ENCODE peak calls at places on chromosomes 16 and 17, in seven cellular contexts. One of them, this sample, is unnamed.

GRCh38 chr17:51391992-51392654 is 131.8 kb downstream of the UTP18 start:
- DNase-seq in heart left ventricle: no peak
- DNase-seq in H9: peak
- DNase-seq in hepatocyte: peak
- DNase-seq in HCT116: peak
- DNase-seq in neural progenitor cell: no peak
- DNase-seq in testis: no peak
- DNase-seq in this sample: no peak

GRCh38 chr16:68800257-68800875 is 43.0 kb upstream of the TANGO6 start:
- DNase-seq in heart left ventricle: peak
- DNase-seq in H9: peak
- DNase-seq in hepatocyte: peak
- DNase-seq in HCT116: peak
- DNase-seq in neural progenitor cell: peak
- DNase-seq in testis: peak
- DNase-seq in this sample: no peak

GRCh38 chr17:82202981-82203380 is 9.7 kb downstream of the CCDC57 start:
- DNase-seq in heart left ventricle: no peak
- DNase-seq in H9: no peak
- DNase-seq in hepatocyte: no peak
- DNase-seq in HCT116: no peak
- DNase-seq in neural progenitor cell: no peak
- DNase-seq in testis: no peak
- DNase-seq in this sample: no peak

GRCh38 chr17:82301300-82301915 is 16.0 kb downstream of the CD7 start:
- DNase-seq in heart left ventricle: no peak
- DNase-seq in H9: no peak
- DNase-seq in hepatocyte: no peak
- DNase-seq in HCT116: no peak
- DNase-seq in neural progenitor cell: no peak
- DNase-seq in testis: no peak
- DNase-seq in this sample: no peak

GRCh38 chr16:1408171-1408837 is 6.2 kb downstream of the UNKL start:
- DNase-seq in heart left ventricle: peak
- DNase-seq in H9: peak
- DNase-seq in hepatocyte: peak
- DNase-seq in HCT116: peak
- DNase-seq in neural progenitor cell: peak
- DNase-seq in testis: peak
- DNase-seq in this sample: peak

GRCh38 chr17:29168079-29168758 is 12.0 kb downstream of the MYO18A start:
- DNase-seq in heart left ventricle: peak
- DNase-seq in H9: no peak
- DNase-seq in hepatocyte: no peak
- DNase-seq in HCT116: no peak
- DNase-seq in neural progenitor cell: no peak
- DNase-seq in testis: no peak
- DNase-seq in this sample: no peak

GRCh38 chr17:36899250-36900129 is 37.8 kb upstream of the LHX1 start:
- DNase-seq in heart left ventricle: no peak
- DNase-seq in H9: peak
- DNase-seq in hepatocyte: no peak
- DNase-seq in HCT116: no peak
- DNase-seq in neural progenitor cell: peak
- DNase-seq in testis: no peak
- DNase-seq in this sample: no peak

GRCh38 chr16:85632709-85633437 is 19.8 kb downstream of the GSE1 start:
- DNase-seq in heart left ventricle: no peak
- DNase-seq in H9: no peak
- DNase-seq in hepatocyte: no peak
- DNase-seq in HCT116: no peak
- DNase-seq in neural progenitor cell: no peak
- DNase-seq in testis: no peak
- DNase-seq in this sample: no peak

GRCh38 chr17:61409301-61410099 is 9.9 kb downstream of the TBX2 start:
- DNase-seq in heart left ventricle: peak
- DNase-seq in H9: peak
- DNase-seq in hepatocyte: peak
- DNase-seq in HCT116: peak
- DNase-seq in neural progenitor cell: peak
- DNase-seq in testis: peak
- DNase-seq in this sample: peak

GRCh38 chr16:57167537-57167936 is 18.3 kb downstream of the PSME3IP1 start:
- DNase-seq in heart left ventricle: no peak
- DNase-seq in H9: no peak
- DNase-seq in hepatocyte: no peak
- DNase-seq in HCT116: no peak
- DNase-seq in neural progenitor cell: no peak
- DNase-seq in testis: no peak
- DNase-seq in this sample: no peak

GRCh38 chr16:57165923-57166322 is 19.9 kb downstream of the PSME3IP1 start:
- DNase-seq in heart left ventricle: no peak
- DNase-seq in H9: no peak
- DNase-seq in hepatocyte: no peak
- DNase-seq in HCT116: no peak
- DNase-seq in neural progenitor cell: no peak
- DNase-seq in testis: no peak
- DNase-seq in this sample: no peak

GRCh38 chr16:57166951-57167350 is 18.9 kb downstream of the PSME3IP1 start:
- DNase-seq in heart left ventricle: peak
- DNase-seq in H9: no peak
- DNase-seq in hepatocyte: no peak
- DNase-seq in HCT116: no peak
- DNase-seq in neural progenitor cell: no peak
- DNase-seq in testis: no peak
- DNase-seq in this sample: no peak

GRCh38 chr16:57167951-57168350 is 17.9 kb downstream of the PSME3IP1 start:
- DNase-seq in heart left ventricle: no peak
- DNase-seq in H9: no peak
- DNase-seq in hepatocyte: peak
- DNase-seq in HCT116: peak
- DNase-seq in neural progenitor cell: peak
- DNase-seq in testis: no peak
- DNase-seq in this sample: no peak

DNA sequence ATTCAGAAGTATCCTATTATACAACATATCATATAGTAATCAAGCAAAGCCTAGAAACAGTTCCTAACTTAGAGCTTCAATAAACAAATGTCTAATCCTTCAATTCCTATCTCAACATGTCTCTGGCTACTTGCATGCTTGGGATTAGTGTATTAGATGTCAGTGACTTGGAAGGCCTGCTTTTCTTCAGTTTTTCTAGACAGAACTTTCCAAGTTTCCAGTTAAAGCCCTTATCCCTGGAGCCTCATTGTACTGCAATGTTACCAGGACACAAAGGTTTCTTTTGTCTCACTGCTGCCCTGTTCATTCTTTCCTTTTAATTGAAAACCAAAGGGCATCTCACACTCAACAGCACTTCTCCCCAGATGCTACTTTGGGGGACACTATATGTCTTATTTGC is 16.5 kb downstream of the PSME3IP1 start:
- DNase-seq in heart left ventricle: no peak
- DNase-seq in H9: no peak
- DNase-seq in hepatocyte: no peak
- DNase-seq in HCT116: no peak
- DNase-seq in neural progenitor cell: peak
- DNase-seq in testis: no peak
- DNase-seq in this sample: no peak
- H3K27ac ChIP-seq in heart left ventricle: no peak
- H3K27ac ChIP-seq in H9: no peak
- H3K27ac ChIP-seq in hepatocyte: peak
- H3K27ac ChIP-seq in HCT116: no peak
- H3K27ac ChIP-seq in neural progenitor cell: peak
- H3K27ac ChIP-seq in testis: no peak
- H3K27ac ChIP-seq in this sample: no peak

GRCh38 chr16:24685539-24686432 is 43.7 kb upstream of the TNRC6A start:
- DNase-seq in heart left ventricle: peak
- DNase-seq in H9: peak
- DNase-seq in hepatocyte: peak
- DNase-seq in HCT116: no peak
- DNase-seq in neural progenitor cell: peak
- DNase-seq in testis: peak
- DNase-seq in this sample: peak

GRCh38 chr16:24683847-24684493 is 45.5 kb upstream of the TNRC6A start:
- DNase-seq in heart left ventricle: no peak
- DNase-seq in H9: no peak
- DNase-seq in hepatocyte: no peak
- DNase-seq in HCT116: no peak
- DNase-seq in neural progenitor cell: peak
- DNase-seq in testis: no peak
- DNase-seq in this sample: no peak

GRCh38 chr16:24683250-24683649 is 46.2 kb upstream of the TNRC6A start:
- DNase-seq in heart left ventricle: no peak
- DNase-seq in H9: no peak
- DNase-seq in hepatocyte: no peak
- DNase-seq in HCT116: no peak
- DNase-seq in neural progenitor cell: no peak
- DNase-seq in testis: no peak
- DNase-seq in this sample: no peak

GRCh38 chr16:24677388-24677787 is 52.1 kb upstream of the TNRC6A start:
- DNase-seq in heart left ventricle: no peak
- DNase-seq in H9: no peak
- DNase-seq in hepatocyte: no peak
- DNase-seq in HCT116: no peak
- DNase-seq in neural progenitor cell: no peak
- DNase-seq in testis: no peak
- DNase-seq in this sample: no peak

DNA sequence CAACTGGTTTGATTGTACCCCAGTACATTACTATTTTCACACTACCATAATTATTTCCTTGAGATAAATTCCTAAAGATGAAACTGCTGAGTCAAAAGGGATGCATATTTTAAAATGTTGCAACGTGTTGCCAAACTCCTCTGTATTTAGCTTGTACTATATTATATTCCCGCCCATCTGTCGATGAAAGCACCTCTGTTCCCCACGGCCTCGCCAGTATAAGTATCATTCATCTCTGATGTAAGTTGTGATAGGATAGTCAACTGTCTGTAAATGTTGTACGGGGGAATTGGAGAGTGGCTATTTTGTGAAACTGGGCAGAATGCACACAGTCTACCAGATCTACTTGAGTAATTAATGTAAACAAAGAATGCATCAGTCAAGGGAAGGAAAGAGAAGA is 47.7 kb upstream of the TNRC6A start:
- DNase-seq in heart left ventricle: no peak
- DNase-seq in H9: no peak
- DNase-seq in hepatocyte: no peak
- DNase-seq in HCT116: no peak
- DNase-seq in neural progenitor cell: no peak
- DNase-seq in testis: no peak
- DNase-seq in this sample: no peak
- H3K27ac ChIP-seq in heart left ventricle: no peak
- H3K27ac ChIP-seq in H9: no peak
- H3K27ac ChIP-seq in hepatocyte: no peak
- H3K27ac ChIP-seq in HCT116: no peak
- H3K27ac ChIP-seq in neural progenitor cell: no peak
- H3K27ac ChIP-seq in testis: no peak
- H3K27ac ChIP-seq in this sample: no peak

GRCh38 chr17:45940293-45940692 is 45.9 kb downstream of the MAPT start:
- DNase-seq in heart left ventricle: no peak
- DNase-seq in H9: no peak
- DNase-seq in hepatocyte: no peak
- DNase-seq in HCT116: no peak
- DNase-seq in neural progenitor cell: no peak
- DNase-seq in testis: no peak
- DNase-seq in this sample: no peak
- H3K27ac ChIP-seq in heart left ventricle: no peak
- H3K27ac ChIP-seq in H9: no peak
- H3K27ac ChIP-seq in hepatocyte: no peak
- H3K27ac ChIP-seq in HCT116: no peak
- H3K27ac ChIP-seq in neural progenitor cell: no peak
- H3K27ac ChIP-seq in testis: peak
- H3K27ac ChIP-seq in this sample: peak

GRCh38 chr17:48001187-48001586 is 30.3 kb downstream of the CDK5RAP3 start:
- DNase-seq in heart left ventricle: no peak
- DNase-seq in H9: no peak
- DNase-seq in hepatocyte: no peak
- DNase-seq in HCT116: no peak
- DNase-seq in neural progenitor cell: no peak
- DNase-seq in testis: no peak
- DNase-seq in this sample: no peak

GRCh38 chr17:48002208-48002919 is 31.5 kb downstream of the CDK5RAP3 start:
- DNase-seq in heart left ventricle: no peak
- DNase-seq in H9: no peak
- DNase-seq in hepatocyte: peak
- DNase-seq in HCT116: no peak
- DNase-seq in neural progenitor cell: peak
- DNase-seq in testis: no peak
- DNase-seq in this sample: no peak

GRCh38 chr17:48002920-48003685 is 32.2 kb downstream of the CDK5RAP3 start:
- DNase-seq in heart left ventricle: no peak
- DNase-seq in H9: peak
- DNase-seq in hepatocyte: peak
- DNase-seq in HCT116: no peak
- DNase-seq in neural progenitor cell: peak
- DNase-seq in testis: no peak
- DNase-seq in this sample: no peak

GRCh38 chr17:48004973-48005372 is 32.6 kb downstream of the COPZ2 start:
- DNase-seq in heart left ventricle: no peak
- DNase-seq in H9: no peak
- DNase-seq in hepatocyte: no peak
- DNase-seq in HCT116: no peak
- DNase-seq in neural progenitor cell: no peak
- DNase-seq in testis: no peak
- DNase-seq in this sample: no peak

DNA sequence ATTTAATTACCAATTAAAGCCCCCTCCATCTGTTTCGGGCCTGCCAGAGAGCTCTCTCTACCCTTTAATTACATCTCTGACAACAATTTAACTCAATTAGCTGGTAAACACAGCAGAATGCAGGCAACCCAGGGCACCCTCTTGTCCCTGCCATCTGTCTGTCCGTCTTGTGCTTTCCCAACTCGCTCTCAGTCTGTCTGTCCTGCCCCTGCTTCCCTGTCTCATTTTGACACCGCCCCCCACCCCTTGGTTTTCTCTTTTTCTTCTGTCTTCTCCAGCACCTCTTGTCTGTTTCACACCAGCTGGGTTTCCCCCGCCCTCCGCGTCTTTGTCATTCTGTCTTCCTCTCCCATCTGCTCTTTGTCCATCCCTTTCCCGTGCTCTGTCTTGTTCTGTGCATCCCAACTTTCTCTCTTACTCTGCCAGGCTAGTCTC is 32.8 kb downstream of the CDK5RAP3 start:
- DNase-seq in heart left ventricle: no peak
- DNase-seq in H9: no peak
- DNase-seq in hepatocyte: no peak
- DNase-seq in HCT116: no peak
- DNase-seq in neural progenitor cell: peak
- DNase-seq in testis: no peak
- DNase-seq in this sample: no peak
- H3K27ac ChIP-seq in heart left ventricle: no peak
- H3K27ac ChIP-seq in H9: no peak
- H3K27ac ChIP-seq in hepatocyte: peak
- H3K27ac ChIP-seq in HCT116: no peak
- H3K27ac ChIP-seq in neural progenitor cell: peak
- H3K27ac ChIP-seq in testis: no peak
- H3K27ac ChIP-seq in this sample: no peak